ENCODE peak calls at places on chromosome 11, in seven cellular contexts. M, W, P, X, H, R and F are unnamed samples.

GRCh38 chr11:12871251-12871650 is 137.9 kb upstream of the RASSF10 start:
- DNase-seq in M (no peak), W (no peak), P (no peak), X (no peak), H (no peak), R (no peak), F (no peak)

GRCh38 chr11:8613036-8613435 is 19.0 kb upstream of the STK33 start:
- DNase-seq in M (no peak), W (no peak), P (no peak), X (no peak), H (no peak), R (peak; percentile 12), F (no peak)

GRCh38 chr11:116073854-116074837 is 569.9 kb upstream of the CADM1 start:
- DNase-seq in M (peak; percentile 28), W (peak; percentile 38), P (peak; percentile 4), X (no peak), H (peak; percentile 5), R (peak; percentile 12), F (no peak)

GRCh38 chr11:91261513-91261912 is 963.1 kb upstream of the FAT3 start:
- DNase-seq in M (no peak), W (no peak), P (no peak), X (no peak), H (no peak), R (no peak), F (no peak)

GRCh38 chr11:95790933-95791247 is 592 bp downstream of the CEP57 start:
- DNase-seq in M (peak; percentile 43), W (peak; percentile 65), P (peak; percentile 70), X (peak; percentile 87), H (peak; percentile 61), R (peak; percentile 72), F (peak; percentile 71)

GRCh38 chr11:126468102-126468521 is 112.6 kb downstream of the ST3GAL4 start:
- DNase-seq in M (no peak), W (no peak), P (no peak), X (no peak), H (peak; percentile 29), R (no peak), F (no peak)

GRCh38 chr11:3901249-3902025 is 46.0 kb downstream of the STIM1 start:
- DNase-seq in M (no peak), W (no peak), P (no peak), X (no peak), H (no peak), R (no peak), F (no peak)

GRCh38 chr11:123186291-123186690 is 8.8 kb downstream of the CLMP start:
- DNase-seq in M (no peak), W (no peak), P (peak; percentile 84), X (no peak), H (no peak), R (no peak), F (no peak)

GRCh38 chr11:33893711-33894401 is 2.0 kb upstream of the LMO2 start:
- DNase-seq in M (no peak), W (no peak), P (no peak), X (no peak), H (no peak), R (peak; percentile 86), F (peak; percentile 71)

GRCh38 chr11:121547574-121547973 is 94.8 kb upstream of the SORL1-AS1 start:
- DNase-seq in M (no peak), W (no peak), P (no peak), X (no peak), H (no peak), R (no peak), F (no peak)

GRCh38 chr11:114169321-114169749 is 109.8 kb downstream of the ZBTB16 start:
- DNase-seq in M (no peak), W (peak; percentile 76), P (no peak), X (peak; percentile 91), H (no peak), R (no peak), F (no peak)

GRCh38 chr11:128669491-128669890 is 24.4 kb upstream of the FLI1 start:
- DNase-seq in M (no peak), W (no peak), P (peak; percentile 39), X (no peak), H (peak; percentile 30), R (peak; percentile 80), F (peak; percentile 79)

GRCh38 chr11:75789521-75789920 is 20.9 kb downstream of the DGAT2 start:
- DNase-seq in M (no peak), W (no peak), P (no peak), X (no peak), H (no peak), R (no peak), F (no peak)

GRCh38 chr11:34647131-34647530 is 26.2 kb downstream of the EHF start:
- DNase-seq in M (no peak), W (no peak), P (no peak), X (no peak), H (no peak), R (no peak), F (no peak)

GRCh38 chr11:120773501-120774031 is 250.3 kb upstream of the TBCEL start:
- DNase-seq in M (no peak), W (no peak), P (peak; percentile 1), X (peak; percentile 15), H (no peak), R (peak; percentile 47), F (peak; percentile 33)

DNA sequence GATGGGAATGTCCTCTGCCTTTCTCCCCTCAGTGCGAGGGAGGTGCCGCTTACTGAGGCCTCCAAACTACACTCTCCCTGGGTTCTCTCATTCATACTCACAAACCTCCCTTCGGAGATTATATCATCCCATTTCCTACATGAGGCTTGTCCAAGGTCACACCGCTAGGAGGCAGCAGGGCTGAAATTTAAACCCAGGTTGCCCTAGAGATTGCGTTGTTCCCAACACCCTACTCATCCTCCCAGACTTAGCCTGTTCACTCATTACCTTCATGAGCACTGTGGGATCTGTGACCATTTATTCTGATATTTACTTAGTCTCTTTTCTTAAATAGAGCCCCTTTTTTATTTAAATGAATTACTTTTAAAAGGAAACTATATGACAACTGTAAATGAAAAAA is 31.1 kb downstream of the SDHAF2 start:
- DNase-seq in M (no peak), W (no peak), P (no peak), X (no peak), H (no peak), R (no peak), F (no peak)
- TF ChIP-seq CTCF in M (no peak), W (no peak), P (no peak), X (no peak), H (no peak), R (peak; percentile 11), F (no peak)

GRCh38 chr11:119205080-119205479 is 1.1 kb upstream of the CBL start:
- DNase-seq in M (peak; percentile 36), W (no peak), P (no peak), X (no peak), H (no peak), R (no peak), F (no peak)
- H3K4me3 ChIP-seq in M (no peak overlapping the region), W (peak overlapping the region; percentile 78), P (no peak overlapping the region), X (peak overlapping the region; percentile 93), H (no peak overlapping the region), R (no peak overlapping the region), F (peak overlapping the region; percentile 92)

GRCh38 chr11:58923300-58923788 is 15.9 kb upstream of the GLYATL1 start:
- DNase-seq in M (no peak), W (no peak), P (peak; percentile 91), X (no peak), H (peak; percentile 54), R (peak; percentile 27), F (peak; percentile 37)
- TF ChIP-seq CTCF in M (no peak), W (no peak), P (peak; percentile 30), X (no peak), H (peak; percentile 38), R (peak; percentile 42), F (peak; percentile 36)

DNA sequence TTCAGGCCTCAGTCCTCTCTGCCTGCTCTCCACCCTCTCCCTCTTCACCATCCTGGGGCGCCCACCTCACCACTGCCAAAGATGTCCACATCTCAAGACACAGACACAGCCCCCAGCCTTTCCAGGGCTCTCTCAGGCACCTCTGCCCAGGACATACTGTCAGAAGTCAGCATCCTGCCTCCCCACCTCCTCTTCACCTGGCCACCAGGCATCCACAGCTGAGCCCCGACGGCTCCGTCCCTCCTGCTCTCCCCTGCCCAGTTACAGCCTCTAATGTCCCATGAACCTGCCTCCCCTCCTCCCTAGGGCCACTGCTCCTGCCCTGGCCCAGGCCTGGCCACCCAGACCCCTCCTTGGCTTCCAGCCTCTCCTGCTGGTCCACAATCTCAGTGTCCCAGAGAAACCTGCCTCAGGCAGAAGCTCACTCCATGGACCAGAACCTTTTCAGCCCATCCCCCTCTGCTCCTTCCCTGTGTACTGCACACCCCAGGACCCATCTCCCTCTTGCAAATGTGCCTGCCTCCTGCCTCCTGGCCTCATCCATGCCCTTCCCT is 3.2 kb downstream of the LTBP3 start:
- DNase-seq in M (no peak), W (no peak), P (no peak), X (no peak), H (no peak), R (no peak), F (no peak)
- H3K4me3 ChIP-seq in M (no peak overlapping the region), W (no peak overlapping the region), P (no peak overlapping the region), X (no peak overlapping the region), H (no peak overlapping the region), R (no peak overlapping the region), F (no peak overlapping the region)

GRCh38 chr11:111557425-111558111 is 17.0 kb downstream of the LAYN start:
- DNase-seq in M (no peak), W (peak; percentile 33), P (peak; percentile 95), X (no peak), H (peak; percentile 95), R (peak; percentile 61), F (peak; percentile 84)
- TF ChIP-seq CTCF in M (no peak), W (no peak), P (no peak), X (no peak), H (no peak), R (no peak), F (no peak)

GRCh38 chr11:63764712-63765631 is 3.6 kb downstream of the ZFTA start:
- DNase-seq in M (peak; percentile 14), W (peak; percentile 58), P (no peak), X (no peak), H (no peak), R (peak; percentile 48), F (peak; percentile 50)
- H3K4me3 ChIP-seq in M (no peak overlapping the region), W (no peak overlapping the region), P (no peak overlapping the region), X (peak overlapping the region; percentile 65), H (no peak overlapping the region), R (no peak overlapping the region), F (no peak overlapping the region)

DNA sequence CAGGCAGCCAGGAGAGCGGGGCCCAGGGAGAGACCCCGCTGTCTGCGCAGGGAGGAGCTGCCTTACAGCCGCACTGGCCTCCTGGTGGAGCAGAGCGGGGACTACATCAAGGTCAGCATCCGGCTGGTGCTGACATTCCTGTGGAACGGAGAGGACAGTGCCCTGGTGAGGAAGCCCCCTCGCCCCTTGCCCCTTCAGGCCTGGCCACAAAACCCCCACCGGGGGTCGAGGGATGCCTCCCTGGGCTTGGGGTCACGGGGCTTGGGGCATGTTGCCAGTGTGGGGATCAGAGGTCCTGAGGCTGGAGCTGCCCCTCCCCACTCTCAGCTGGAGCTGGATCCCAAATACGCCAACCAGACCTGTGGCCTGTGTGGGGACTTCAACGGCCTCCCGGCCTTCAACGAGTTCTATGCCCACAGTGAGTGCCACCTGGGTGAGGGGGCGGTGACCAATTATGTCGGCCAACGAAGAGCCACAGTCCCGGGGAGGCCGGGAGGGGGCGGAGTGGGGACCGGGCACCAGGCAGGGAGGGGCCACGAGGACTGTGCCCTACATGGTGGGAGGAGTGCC is 4.2 kb downstream of the MUC5B start:
- DNase-seq in M (peak; percentile 4), W (no peak), P (no peak), X (peak; percentile 61), H (no peak), R (no peak), F (peak; percentile 4)
- TF ChIP-seq CTCF in M (no peak), W (no peak), P (no peak), X (no peak), H (peak; percentile 23), R (peak; percentile 29), F (peak; percentile 29)